ENCODE peak calls at places on chromosomes 2 and 18, in four cellular contexts. Z is foreskin fibroblast, A is SK-MEL-5, E is naive B cell. T is an unnamed sample.

GRCh38 chr2:42095923-42096408 is 48.1 kb downstream of the PKDCC start:
- DNase-seq in Z (peak), A (peak), E (peak), T (no peak)

GRCh38 chr2:107218208-107218607 is 332.2 kb upstream of the ST6GAL2 start:
- DNase-seq in Z (no peak), A (no peak), E (no peak), T (no peak)

GRCh38 chr2:74724496-74724895 is 70.4 kb downstream of the SEMA4F start:
- DNase-seq in Z (no peak), A (no peak), E (no peak), T (no peak)

GRCh38 chr2:60064687-60065361 is 488.6 kb downstream of the BCL11A start:
- DNase-seq in Z (no peak), A (no peak), E (no peak), T (no peak)

GRCh38 chr2:65660340-65660739 is 227.9 kb upstream of the SPRED2 start:
- DNase-seq in Z (no peak), A (no peak), E (no peak), T (no peak)

GRCh38 chr18:77110400-77110799 is 22.2 kb downstream of the MBP start:
- DNase-seq in Z (no peak), A (peak), E (no peak), T (peak)

GRCh38 chr2:23617167-23617787 is 232.3 kb downstream of the KLHL29 start:
- DNase-seq in Z (peak), A (no peak), E (no peak), T (no peak)

GRCh38 chr2:130185896-130186295 is 3.8 kb downstream of the MZT2B start:
- DNase-seq in Z (no peak), A (no peak), E (no peak), T (no peak)

T was measured in coronary artery.